ENCODE peak calls at places on chromosome X, in five cellular contexts. R is AG10803, A is heart right ventricle, E is GM23248, D is neural progenitor cell. Y is an unnamed sample.

GRCh38 chrX:614136-614535 is 16.5 kb upstream of the SHOX start:
- DNase-seq in E (no peak), A (no peak), R (no peak), D (no peak), Y (no peak)

GRCh38 chrX:136636121-136636520 is 11.8 kb upstream of the CD40LG start:
- DNase-seq in D (peak), A (no peak), E (no peak), R (no peak), Y (peak)

GRCh38 chrX:151825927-151826471 is 86.7 kb upstream of the MAGEA4 start:
- DNase-seq in A (no peak), E (peak), D (no peak), R (peak), Y (no peak)

GRCh38 chrX:139506318-139506717 is 24.2 kb upstream of the F9 start:
- DNase-seq in R (no peak), A (no peak), D (no peak), E (no peak), Y (no peak)

GRCh38 chrX:80808854-80809493 is 703 bp downstream of the BRWD3 start:
- DNase-seq in A (no peak), E (peak), D (peak), R (peak), Y (peak)

GRCh38 chrX:130097507-130098201 is 12.6 kb downstream of the ELF4 start:
- DNase-seq in R (no peak), D (no peak), E (no peak), A (peak), Y (no peak)

GRCh38 chrX:85379174-85379907 is at the start of gene POF1B:
- DNase-seq in A (no peak), R (no peak), D (no peak), E (no peak), Y (peak)

GRCh38 chrX:96027363-96027894 is 657.2 kb upstream of the DIAPH2 start:
- DNase-seq in R (no peak), E (no peak), D (no peak), A (no peak), Y (no peak)

GRCh38 chrX:19964017-19964710 is 26.7 kb downstream of the BCLAF3 start:
- DNase-seq in E (no peak), D (no peak), R (no peak), A (no peak), Y (no peak)

GRCh38 chrX:72308566-72309296 is 3.0 kb upstream of the CITED1 start:
- DNase-seq in R (peak), E (peak), D (peak), A (peak), Y (peak)
- H3K4me3 ChIP-seq in R (peak), E (peak), D (peak), A (peak), Y (peak)

GRCh38 chrX:153941331-153942252 is 2.9 kb downstream of the RENBP start:
- DNase-seq in D (peak), A (no peak), R (no peak), E (no peak), Y (no peak)
- H3K4me3 ChIP-seq in D (no peak), A (peak), R (no peak), E (no peak), Y (no peak)

GRCh38 chrX:28585767-28586166 is 1.5 kb upstream of the IL1RAPL1 start:
- DNase-seq in D (peak), E (no peak), A (no peak), R (no peak), Y (no peak)
- H3K4me3 ChIP-seq in D (peak), E (no peak), A (peak), R (no peak), Y (peak)

DNA sequence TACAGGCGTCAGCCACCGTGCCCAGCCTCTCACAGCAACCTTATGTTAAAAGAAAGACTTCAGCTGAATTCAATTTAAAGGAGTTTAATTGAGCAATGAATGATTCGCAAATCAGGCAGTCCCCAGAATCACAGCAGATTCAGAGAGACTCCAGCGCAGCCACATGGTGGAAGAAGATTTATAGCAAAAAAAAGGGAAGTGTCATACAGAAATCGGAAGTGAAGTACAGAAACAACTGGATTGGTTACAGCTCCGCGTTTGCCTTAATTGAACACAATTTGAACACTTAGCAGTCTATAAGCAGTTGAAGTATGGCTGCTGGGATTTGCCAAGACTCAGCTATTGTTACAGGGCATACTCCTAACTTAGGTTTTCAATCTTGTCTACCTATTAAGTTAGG is 19.8 kb downstream of the CENPVL3 start:
- DNase-seq in A (no peak), D (no peak), E (no peak), R (no peak), Y (no peak)
- H3K4me3 ChIP-seq in A (no peak), D (no peak), E (no peak), R (no peak), Y (no peak)

DNA sequence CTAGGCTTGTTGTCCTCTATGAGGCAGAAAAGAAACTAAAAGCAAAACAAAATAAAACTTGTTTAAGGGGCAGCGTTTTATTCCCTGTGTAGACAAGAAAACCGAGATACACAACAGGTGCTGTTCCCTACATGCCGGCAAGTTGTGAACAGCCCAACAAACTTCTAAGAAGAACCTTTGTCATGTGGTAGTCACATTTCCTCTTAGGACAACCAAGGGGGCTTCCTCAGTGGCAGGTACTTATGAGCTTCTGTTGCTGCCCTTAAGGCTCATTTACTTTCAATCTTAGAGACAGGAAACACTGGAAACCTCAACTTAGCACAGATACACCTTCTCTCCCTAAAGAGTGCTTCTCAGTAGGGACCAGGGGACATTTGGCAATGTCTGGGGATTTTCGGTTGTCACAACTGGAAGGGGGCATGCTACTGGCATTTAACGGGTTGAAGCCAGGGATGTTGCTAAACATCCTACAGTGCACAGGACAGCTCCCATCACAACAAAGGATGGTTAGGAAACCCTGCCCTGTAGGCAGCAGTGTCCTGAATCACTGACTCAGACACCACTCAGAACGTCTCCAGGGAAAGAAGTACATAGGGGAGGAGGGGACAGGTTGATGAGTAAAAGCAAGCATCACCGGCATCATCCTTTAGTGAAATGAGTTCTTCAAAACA is 111.0 kb downstream of the ASB9 start:
- DNase-seq in A (no peak), E (peak), D (no peak), R (no peak), Y (no peak)
- H3K4me3 ChIP-seq in A (no peak), E (no peak), D (no peak), R (no peak), Y (no peak)

GRCh38 chrX:41092776-41093175 is 7.5 kb downstream of the USP9X start:
- DNase-seq in A (no peak), D (no peak), E (no peak), R (no peak), Y (no peak)

GRCh38 chrX:41086627-41086932 is 1.3 kb downstream of the USP9X start:
- DNase-seq in E (no peak), R (no peak), D (no peak), A (no peak), Y (no peak)

GRCh38 chrX:41095174-41095573 is 9.9 kb downstream of the USP9X start:
- DNase-seq in A (no peak), D (no peak), E (no peak), R (no peak), Y (no peak)

GRCh38 chrX:41087219-41087618 is 2.0 kb downstream of the USP9X start:
- DNase-seq in A (no peak), R (no peak), D (no peak), E (no peak), Y (no peak)

GRCh38 chrX:41090568-41091238 is 5.5 kb downstream of the USP9X start:
- DNase-seq in D (no peak), R (no peak), A (no peak), E (peak), Y (no peak)
- H3K4me3 ChIP-seq in D (peak), R (no peak), A (no peak), E (peak), Y (peak)

GRCh38 chrX:48790477-48790876 is 4.1 kb downstream of the GATA1 start:
- DNase-seq in D (no peak), R (no peak), A (no peak), E (no peak), Y (no peak)
- H3K4me3 ChIP-seq in D (no peak), R (no peak), A (no peak), E (no peak), Y (no peak)

GRCh38 chrX:100643212-100643611 is 787 bp upstream of the SRPX2 start:
- DNase-seq in E (no peak), R (no peak), A (no peak), D (no peak), Y (no peak)

GRCh38 chrX:100647095-100647494 is 3.1 kb downstream of the SRPX2 start:
- DNase-seq in R (peak), D (no peak), E (peak), A (no peak), Y (no peak)

GRCh38 chrX:100647739-100648138 is 3.7 kb downstream of the SRPX2 start:
- DNase-seq in E (peak), R (peak), D (no peak), A (no peak), Y (no peak)

GRCh38 chrX:100643943-100644587 is at the start of gene SRPX2:
- DNase-seq in A (no peak), E (peak), D (no peak), R (peak), Y (peak)

DNA sequence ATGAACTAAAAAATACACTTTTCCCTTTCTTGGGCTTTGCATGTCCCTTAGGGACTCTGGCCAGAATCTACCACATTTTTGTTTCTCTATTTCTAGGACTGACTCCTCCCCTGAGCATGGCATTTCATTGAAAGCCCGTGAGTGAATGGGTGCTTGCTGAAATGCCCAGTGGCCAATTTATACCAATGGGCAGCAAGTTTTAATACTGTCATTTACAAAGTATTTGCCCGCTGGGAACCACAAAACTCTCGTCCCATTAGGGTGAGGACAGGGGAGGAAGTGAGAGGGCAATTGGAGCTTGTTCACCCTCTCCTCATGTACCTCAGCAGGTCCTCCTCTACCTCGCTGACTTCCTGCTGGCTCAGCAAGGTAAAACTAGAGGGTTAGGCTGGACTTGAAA is 1.1 kb downstream of the SRPX2 start:
- DNase-seq in R (peak), E (peak), D (no peak), A (no peak), Y (no peak)
- H3K4me3 ChIP-seq in R (peak), E (peak), D (no peak), A (peak), Y (no peak)